ENCODE peak calls at places on chromosomes 1 and 21, in ten cellular contexts. X is bronchial epithelial cell, Z is T47D, L is coronary artery, K is H7, C is GM20000, M is activated T-cell treated with anti-CD3 and anti-CD28 coated beads for 24 hours, S is EL, F is Ammon's horn, P is GM04504. T is an unnamed sample.

GRCh38 chr1:150194381-150195031 is 41.4 kb downstream of the ANP32E start:
- DNase-seq in Z (no peak), X (no peak), K (no peak), S (peak), C (no peak), F (no peak), L (no peak), M (no peak), P (no peak), T (no peak)

GRCh38 chr1:30707412-30708360 is 15.7 kb downstream of the MATN1 start:
- DNase-seq in F (peak), C (peak), L (no peak), K (peak), P (peak), Z (peak), S (peak), M (peak), X (peak), T (peak)

GRCh38 chr1:178806665-178807300 is 64.1 kb downstream of the ANGPTL1 start:
- DNase-seq in S (no peak), P (no peak), Z (no peak), F (no peak), C (no peak), X (no peak), K (no peak), M (no peak), L (no peak), T (no peak)

GRCh38 chr21:45383615-45384201 is 21.3 kb upstream of the COL18A1 start:
- DNase-seq in X (no peak), K (peak), F (no peak), S (no peak), M (no peak), C (no peak), Z (no peak), L (no peak), P (no peak), T (peak)

GRCh38 chr1:155175281-155175926 is 1.8 kb downstream of the TRIM46 start:
- DNase-seq in L (peak), K (peak), Z (no peak), M (no peak), C (peak), S (no peak), P (no peak), F (peak), X (no peak), T (peak)

GRCh38 chr1:204359131-204359473 is 627 bp downstream of the PLEKHA6 start:
- DNase-seq in X (no peak), S (no peak), K (no peak), C (no peak), Z (no peak), F (no peak), M (no peak), L (no peak), P (no peak), T (no peak)

GRCh38 chr1:195105281-195105680 is 1503.0 kb downstream of the KCNT2 start:
- DNase-seq in Z (no peak), L (no peak), K (no peak), M (no peak), X (no peak), F (no peak), S (no peak), P (no peak), C (no peak), T (no peak)

GRCh38 chr1:53605181-53605580 is 133.8 kb downstream of the GLIS1 start:
- DNase-seq in F (no peak), L (no peak), K (no peak), P (no peak), Z (no peak), S (no peak), C (no peak), X (no peak), M (no peak), T (no peak)

GRCh38 chr1:241637046-241637590 is 3.1 kb downstream of the CHML start:
- DNase-seq in F (no peak), P (no peak), Z (no peak), C (no peak), K (no peak), S (peak), M (no peak), X (peak), L (no peak), T (no peak)

GRCh38 chr1:101379939-101380338 is 143.1 kb downstream of the S1PR1 start:
- DNase-seq in F (no peak), L (no peak), C (peak), M (no peak), K (no peak), X (no peak), Z (no peak), P (no peak), S (no peak), T (no peak)

GRCh38 chr1:2107586-2108212 is 57.5 kb downstream of the PRKCZ start:
- DNase-seq in C (no peak), S (no peak), X (no peak), F (no peak), P (no peak), L (no peak), M (no peak), K (no peak), Z (no peak), T (no peak)